ENCODE peak calls at places on chromosome X, in seven cellular contexts. M is amniotic stem cell, O is K562, B is foreskin fibroblast, Y is skeletal muscle cell, X is GM23248, C is M059J. S is an unnamed sample.

GRCh38 chrX:31243804-31244203 is 172.0 kb upstream of the FTHL17 start:
- DNase-seq in M (no peak), O (no peak), B (no peak), Y (no peak), X (no peak), C (no peak), S (no peak)

GRCh38 chrX:125132274-125132673 is 187.4 kb upstream of the TEX13C start:
- DNase-seq in M (no peak), O (peak), B (no peak), Y (no peak), X (peak), C (no peak), S (no peak)

GRCh38 chrX:149010899-149011224 is 494.2 kb downstream of the IDS start:
- DNase-seq in M (no peak), O (no peak), B (no peak), Y (no peak), X (no peak), C (no peak), S (no peak)

GRCh38 chrX:85084770-85085393 is 81.2 kb downstream of the APOOL start:
- DNase-seq in M (peak), O (peak), B (peak), Y (no peak), X (peak), C (peak), S (no peak)

GRCh38 chrX:2703991-2704369 is 12.9 kb downstream of the CD99 start:
- DNase-seq in M (no peak), O (no peak), B (peak), Y (no peak), X (peak), C (no peak), S (no peak)

GRCh38 chrX:123918106-123918721 is 43.3 kb upstream of the STAG2 start:
- DNase-seq in M (no peak), O (no peak), B (no peak), Y (no peak), X (no peak), C (no peak), S (no peak)

GRCh38 chrX:40281341-40282005 is 183.7 kb upstream of the BCOR start:
- DNase-seq in M (no peak), O (no peak), B (no peak), Y (no peak), X (no peak), C (no peak), S (no peak)

GRCh38 chrX:130714135-130714534 is 188.9 kb downstream of the ENOX2 start:
- DNase-seq in M (no peak), O (no peak), B (no peak), Y (no peak), X (no peak), C (no peak), S (no peak)

GRCh38 chrX:40120838-40121580 is 23.3 kb upstream of the BCOR start:
- DNase-seq in M (no peak), O (no peak), B (no peak), Y (no peak), X (no peak), C (no peak), S (no peak)

GRCh38 chrX:46662594-46662993 is 89.0 kb downstream of the CHST7 start:
- DNase-seq in M (no peak), O (no peak), B (no peak), Y (no peak), X (no peak), C (no peak), S (no peak)

GRCh38 chrX:47078129-47079043 is at the start of gene RGN:
- DNase-seq in M (no peak), O (no peak), B (peak), Y (no peak), X (peak), C (no peak), S (peak)

GRCh38 chrX:133897593-133898163 is 87.7 kb downstream of the GPC3 start:
- DNase-seq in M (no peak), O (no peak), B (no peak), Y (no peak), X (no peak), C (no peak), S (no peak)

GRCh38 chrX:150226223-150226965 is 136.7 kb upstream of the MAMLD1 start:
- DNase-seq in M (no peak), O (no peak), B (no peak), Y (no peak), X (no peak), C (no peak), S (no peak)

GRCh38 chrX:136028383-136028984 is 43.2 kb downstream of the SLC9A6 start:
- DNase-seq in M (peak), O (peak), B (peak), Y (no peak), X (peak), C (peak), S (no peak)

GRCh38 chrX:125382148-125382628 is 62.5 kb downstream of the TEX13C start:
- DNase-seq in M (no peak), O (no peak), B (no peak), Y (no peak), X (no peak), C (no peak), S (peak)

GRCh38 chrX:147912093-147912801 is 528 bp downstream of the FMR1 start:
- DNase-seq in M (no peak), O (peak), B (peak), Y (peak), X (peak), C (peak), S (no peak)

GRCh38 chrX:69163936-69164741 is 1.1 kb downstream of the PJA1 start:
- DNase-seq in M (no peak), O (peak), B (peak), Y (no peak), X (peak), C (no peak), S (peak)

GRCh38 chrX:147550217-147550616 is 361.5 kb upstream of the FMR1 start:
- DNase-seq in M (no peak), O (peak), B (no peak), Y (no peak), X (peak), C (peak), S (peak)

GRCh38 chrX:72100824-72101351 is 30.8 kb downstream of the RTL5 start:
- DNase-seq in M (no peak), O (no peak), B (no peak), Y (no peak), X (peak), C (no peak), S (no peak)

GRCh38 chrX:16187024-16187698 is 19.9 kb downstream of the MAGEB17 start:
- DNase-seq in M (no peak), O (no peak), B (no peak), Y (no peak), X (no peak), C (peak), S (no peak)

GRCh38 chrX:110992611-110993010 is 103.4 kb upstream of the PAK3 start:
- DNase-seq in M (peak), O (peak), B (peak), Y (no peak), X (peak), C (peak), S (peak)

GRCh38 chrX:131217878-131218486 is 71.1 kb downstream of the IGSF1 start:
- DNase-seq in M (no peak), O (no peak), B (no peak), Y (no peak), X (no peak), C (no peak), S (no peak)

GRCh38 chrX:130637591-130637990 is 235.8 kb downstream of the RBMX2 start:
- DNase-seq in M (no peak), O (no peak), B (peak), Y (peak), X (peak), C (peak), S (no peak)